ENCODE peak calls at places on chromosome 4, in five cellular contexts. P, Z, D, E and V are unnamed samples.

GRCh38 chr4:37951465-37952352 is 8.5 kb upstream of the PTTG2 start:
- DNase-seq in D (no peak), P (peak; percentile 67), E (no peak), Z (no peak), V (no peak)

GRCh38 chr4:39279416-39279815 is 86.7 kb downstream of the RFC1 start:
- DNase-seq in D (no peak), P (no peak), Z (no peak), E (no peak), V (no peak)

GRCh38 chr4:54402880-54403503 is 173.9 kb downstream of the PDGFRA start:
- DNase-seq in Z (no peak), D (no peak), E (peak; percentile 7), P (no peak), V (no peak)

GRCh38 chr4:146210890-146211289 is 3.4 kb upstream of the REELD1 start:
- DNase-seq in P (no peak), Z (no peak), E (no peak), D (no peak), V (no peak)

GRCh38 chr4:39036172-39036571 is 4.0 kb upstream of the TMEM156 start:
- DNase-seq in D (no peak), E (no peak), P (no peak), Z (peak; percentile 93), V (no peak)

GRCh38 chr4:1167244-1167949 is 5.0 kb downstream of the SPON2 start:
- DNase-seq in E (peak; percentile 96), Z (peak; percentile 65), P (peak; percentile 96), D (peak; percentile 84), V (peak; percentile 78)

GRCh38 chr4:55617587-55618197 is 18.4 kb downstream of the NMU start:
- DNase-seq in E (no peak), P (no peak), D (no peak), Z (no peak), V (no peak)

GRCh38 chr4:142645478-142646108 is 200.5 kb downstream of the INPP4B start:
- DNase-seq in E (no peak), Z (no peak), P (no peak), D (no peak), V (no peak)

GRCh38 chr4:88382621-88383020 is 4.0 kb downstream of the HERC6 start:
- DNase-seq in E (no peak), D (peak; percentile 66), P (no peak), Z (peak; percentile 5), V (no peak)

GRCh38 chr4:148060264-148061138 is 328.6 kb downstream of the ARHGAP10 start:
- DNase-seq in E (no peak), P (no peak), Z (peak; percentile 76), D (peak; percentile 22), V (no peak)

GRCh38 chr4:142549726-142550463 is 296.2 kb downstream of the INPP4B start:
- DNase-seq in E (no peak), D (no peak), P (no peak), Z (peak; percentile 98), V (no peak)

GRCh38 chr4:185473247-185473646 is 1.7 kb upstream of the CCDC110 start:
- DNase-seq in E (no peak), Z (no peak), D (no peak), P (no peak), V (no peak)

GRCh38 chr4:168815373-168816345 is 194.4 kb downstream of the CBR4 start:
- DNase-seq in E (peak; percentile 68), Z (no peak), D (no peak), P (no peak), V (no peak)

GRCh38 chr4:32840461-32841189 is 2120.5 kb downstream of the PCDH7 start:
- DNase-seq in E (no peak), P (no peak), Z (no peak), D (no peak), V (no peak)

GRCh38 chr4:74400395-74400794 is 35.5 kb downstream of the EREG start:
- DNase-seq in D (no peak), P (no peak), Z (no peak), E (no peak), V (no peak)

GRCh38 chr4:70863099-70863790 is 23.6 kb upstream of the GRSF1 start:
- DNase-seq in P (no peak), D (no peak), E (no peak), Z (peak; percentile 43), V (no peak)

GRCh38 chr4:6819295-6819694 is 36.8 kb downstream of the KIAA0232 start:
- DNase-seq in D (no peak), E (no peak), P (no peak), Z (no peak), V (no peak)

GRCh38 chr4:9952415-9952950 is 68.8 kb downstream of the SLC2A9 start:
- DNase-seq in E (no peak), D (no peak), P (no peak), Z (peak; percentile 26), V (no peak)

GRCh38 chr4:150321113-150321512 is 242.9 kb downstream of the DCLK2 start:
- DNase-seq in E (no peak), Z (no peak), P (no peak), D (no peak), V (no peak)

GRCh38 chr4:158778712-158779111 is 9.9 kb downstream of the FNIP2 start:
- DNase-seq in Z (peak; percentile 87), D (no peak), P (peak; percentile 75), E (no peak), V (no peak)

GRCh38 chr4:23737571-23737970 is 152.3 kb downstream of the PPARGC1A start:
- DNase-seq in D (no peak), E (no peak), Z (no peak), P (no peak), V (no peak)

GRCh38 chr4:65033899-65034298 is 624.6 kb upstream of the TECRL start:
- DNase-seq in E (no peak), P (no peak), D (no peak), Z (no peak), V (no peak)

GRCh38 chr4:154779362-154779947 is 1.6 kb upstream of the RBM46 start:
- DNase-seq in E (peak; percentile 41), P (no peak), Z (peak; percentile 59), D (no peak), V (no peak)

GRCh38 chr4:6471303-6472007 is 959 bp downstream of the PPP2R2C start:
- DNase-seq in E (peak; percentile 34), Z (no peak), P (no peak), D (no peak), V (no peak)

GRCh38 chr4:73816814-73817213 is 19.7 kb upstream of the CXCL6 start:
- DNase-seq in Z (peak; percentile 92), D (no peak), P (no peak), E (no peak), V (no peak)

GRCh38 chr4:81030617-81031388 is at the start of gene BMP3:
- DNase-seq in P (no peak), Z (no peak), D (no peak), E (peak; percentile 74), V (no peak)

GRCh38 chr4:145540235-145540634 is 58.6 kb downstream of the SMAD1 start:
- DNase-seq in Z (no peak), E (no peak), D (no peak), P (no peak), V (no peak)

GRCh38 chr4:145554691-145555090 is 64.5 kb upstream of the MMAA start:
- DNase-seq in E (no peak), P (no peak), D (no peak), Z (no peak), V (no peak)

GRCh38 chr4:186580669-186581068 is 25.3 kb upstream of the MTNR1A start:
- DNase-seq in D (no peak), P (no peak), E (no peak), Z (no peak), V (no peak)

GRCh38 chr4:27701563-27701962 is 840.9 kb downstream of the STIM2 start:
- DNase-seq in E (no peak), D (no peak), Z (no peak), P (no peak), V (no peak)

GRCh38 chr4:27703771-27704170 is 843.1 kb downstream of the STIM2 start:
- DNase-seq in Z (no peak), E (no peak), P (no peak), D (no peak), V (no peak)

DNA sequence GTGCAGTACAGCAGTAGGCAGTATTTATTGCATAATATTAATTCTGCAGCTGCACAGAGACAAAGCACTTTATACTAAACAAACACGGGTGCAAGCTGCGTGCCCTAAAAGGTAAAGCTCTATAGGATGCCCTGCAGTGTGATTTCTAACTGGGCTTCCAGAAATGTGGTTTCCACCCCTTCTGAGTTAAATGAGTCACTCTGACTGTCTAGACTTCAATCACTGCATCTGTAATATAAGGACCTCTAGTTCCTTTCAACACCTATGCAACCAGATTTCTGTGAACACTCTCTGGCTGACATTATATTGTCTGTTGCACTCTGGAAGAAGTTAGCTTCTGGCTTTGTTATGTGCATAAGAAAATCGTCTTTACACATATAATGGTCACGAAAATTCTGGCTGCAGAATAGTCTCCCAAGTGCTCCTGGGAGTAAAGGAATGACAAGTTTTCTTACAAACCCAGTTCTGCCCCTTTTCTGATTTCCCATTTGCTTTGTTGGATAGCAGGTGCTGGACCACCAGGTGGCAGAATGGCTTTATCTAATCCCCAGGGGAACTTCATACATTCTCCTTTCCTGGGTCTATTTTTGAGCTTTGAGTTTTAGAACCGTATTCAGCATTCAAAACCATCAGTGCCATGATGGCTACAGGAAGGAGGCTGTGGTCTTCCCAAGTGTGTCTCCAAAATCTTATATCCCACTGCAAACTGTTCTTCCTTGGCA is 842.2 kb downstream of the STIM2 start:
- DNase-seq in Z (peak; percentile 74), E (peak; percentile 41), P (no peak), D (no peak), V (no peak)
- TF ChIP-seq CTCF in Z (peak; percentile 28), E (peak; percentile 60), P (peak; percentile 49), D (no peak), V (peak; percentile 11)

GRCh38 chr4:19372365-19372764 is 879.3 kb upstream of the SLIT2 start:
- DNase-seq in E (no peak), D (no peak), P (no peak), Z (no peak), V (no peak)
- TF ChIP-seq CTCF in E (no peak), D (no peak), P (no peak), Z (no peak), V (no peak)

DNA sequence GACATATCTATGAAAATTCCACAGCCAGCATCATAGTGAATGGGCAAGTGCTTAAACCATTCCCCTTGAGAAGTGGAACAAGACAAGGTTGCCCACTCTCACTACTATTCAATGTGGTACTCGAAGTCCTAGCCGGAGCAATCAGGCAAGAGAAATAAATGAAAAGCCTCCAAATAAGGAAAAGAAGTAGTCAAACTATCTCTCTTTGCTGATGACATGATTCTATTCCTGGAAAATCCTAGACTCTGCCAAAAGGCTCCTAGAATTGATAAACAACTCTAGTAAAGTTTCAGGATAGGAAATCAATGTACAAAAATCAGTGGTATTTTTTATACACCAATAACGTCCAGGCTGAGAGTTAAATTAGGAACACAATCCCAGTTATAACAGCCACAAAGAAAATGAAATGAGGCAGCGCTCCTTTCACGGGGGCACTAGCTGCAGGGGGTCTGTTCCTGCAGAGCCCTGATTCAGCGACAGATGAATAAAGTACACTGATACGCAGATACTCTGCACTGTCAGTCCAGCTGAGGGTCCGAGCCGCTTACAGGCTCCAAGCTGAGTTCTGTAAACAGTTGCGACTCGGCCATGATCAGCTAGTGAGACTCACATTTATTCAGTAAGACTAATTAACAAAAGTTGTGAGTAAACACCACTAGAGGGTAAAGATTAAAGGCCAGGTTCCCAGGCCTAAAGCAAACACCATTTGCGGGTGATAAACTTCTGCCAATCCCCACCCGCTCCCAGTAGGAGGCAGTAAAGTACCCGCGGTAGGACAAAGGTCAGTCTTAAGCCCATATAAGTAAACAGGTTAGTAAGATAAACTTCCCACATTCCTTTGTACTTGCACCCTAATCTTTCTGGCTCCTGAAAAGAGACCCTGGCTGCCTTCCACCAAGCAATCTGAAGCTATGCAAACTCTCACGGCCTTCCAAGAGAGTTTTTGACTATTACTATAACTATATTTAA is 290.6 kb upstream of the GRID2 start:
- DNase-seq in P (no peak), E (peak; percentile 65), D (no peak), Z (no peak), V (no peak)
- TF ChIP-seq CTCF in P (peak; percentile 44), E (peak; percentile 71), D (no peak), Z (no peak), V (no peak)

GRCh38 chr4:114399085-114399484 is 199.5 kb upstream of the UGT8 start:
- DNase-seq in Z (no peak), E (peak; percentile 43), P (no peak), D (no peak), V (no peak)
- TF ChIP-seq CTCF in Z (no peak), E (peak; percentile 18), P (no peak), D (no peak), V (no peak)